ENCODE peak calls at places on chromosomes 3 and 15, in four cellular contexts. V is CD4-positive, alpha-beta T cell; W is T-helper 2 cell; E is EL. S is an unnamed sample.

GRCh38 chr3:72567474-72567873 is 280.8 kb downstream of the SHQ1 start:
- DNase-seq in E (no peak), V (no peak), W (no peak), S (no peak)

GRCh38 chr3:185943363-185944106 is 5.7 kb upstream of the TRA2B start:
- DNase-seq in E (peak), V (peak), W (peak), S (peak)

GRCh38 chr15:40847225-40847961 is 3.5 kb downstream of the SPINT1 start:
- DNase-seq in V (no peak), E (peak), W (no peak), S (peak)

GRCh38 chr3:97823503-97824004 is 1.7 kb downstream of the CRYBG3 start:
- DNase-seq in W (no peak), V (no peak), E (peak), S (no peak)

GRCh38 chr3:33401781-33402180 is 38.4 kb downstream of the UBP1 start:
- DNase-seq in V (no peak), E (peak), W (no peak), S (no peak)

GRCh38 chr3:114155370-114155821 is 23.5 kb downstream of the DRD3 start:
- DNase-seq in E (peak), W (peak), V (no peak), S (no peak)

GRCh38 chr3:42503251-42503924 is 945 bp downstream of the VIPR1 start:
- DNase-seq in V (peak), W (no peak), E (no peak), S (no peak)

GRCh38 chr3:122975163-122975923 is 52.2 kb downstream of the SEMA5B start:
- DNase-seq in W (peak), V (no peak), E (peak), S (no peak)

GRCh38 chr15:39188930-39189329 is 391.9 kb upstream of the THBS1 start:
- DNase-seq in V (no peak), W (no peak), E (peak), S (no peak)

GRCh38 chr3:15055019-15055557 is 10.0 kb downstream of the MRPS25 start:
- DNase-seq in W (peak), V (no peak), E (peak), S (no peak)

GRCh38 chr3:87435926-87436630 is 159.7 kb upstream of the POU1F1 start:
- DNase-seq in W (no peak), V (no peak), E (no peak), S (no peak)

GRCh38 chr15:89335289-89336041 is 841 bp upstream of the POLG start:
- DNase-seq in W (peak), E (no peak), V (peak), S (no peak)

GRCh38 chr3:52153389-52154096 is 680 bp downstream of the POC1A start:
- DNase-seq in E (peak), V (no peak), W (peak), S (no peak)

GRCh38 chr15:55993111-55993803 is at the start of gene NEDD4:
- DNase-seq in W (peak), E (peak), V (peak), S (peak)

GRCh38 chr3:53232641-53233377 is 23.0 kb downstream of the TKT start:
- DNase-seq in E (no peak), W (no peak), V (no peak), S (peak)

GRCh38 chr3:132225664-132226063 is 91.5 kb upstream of the ACP3 start:
- DNase-seq in E (no peak), V (no peak), W (no peak), S (no peak)

GRCh38 chr3:4038351-4038750 is 239.1 kb downstream of the LRRN1 start:
- DNase-seq in V (no peak), E (no peak), W (no peak), S (no peak)

GRCh38 chr3:131630812-131631211 is 128.0 kb upstream of the MRPL3 start:
- DNase-seq in W (no peak), E (peak), V (no peak), S (no peak)

GRCh38 chr15:75904241-75904631 is 558 bp downstream of the FBXO22 start:
- DNase-seq in W (peak), E (peak), V (no peak), S (peak)

GRCh38 chr3:195558602-195559001 is 15.5 kb upstream of the PPP1R2 start:
- DNase-seq in W (peak), V (no peak), E (no peak), S (no peak)

GRCh38 chr3:80227216-80227615 is 459.4 kb upstream of the ROBO1 start:
- DNase-seq in V (no peak), E (no peak), W (no peak), S (no peak)

GRCh38 chr3:59436164-59436958 is 386.5 kb upstream of the CFAP20DC start:
- DNase-seq in V (no peak), E (no peak), W (no peak), S (no peak)

GRCh38 chr15:58425834-58426233 is 6.0 kb upstream of the LIPC start:
- DNase-seq in V (no peak), E (no peak), W (no peak), S (no peak)

GRCh38 chr3:40173291-40173710 is 136.2 kb upstream of the EIF1B start:
- DNase-seq in W (no peak), E (no peak), V (no peak), S (no peak)

GRCh38 chr3:67654832-67655152 is 380 bp upstream of the SUCLG2 start:
- DNase-seq in E (no peak), W (no peak), V (no peak), S (no peak)

GRCh38 chr3:110727056-110727455 is 344.6 kb upstream of the NECTIN3 start:
- DNase-seq in V (no peak), W (no peak), E (no peak), S (no peak)

GRCh38 chr3:78894787-78895186 is 873.0 kb downstream of the ROBO1 start:
- DNase-seq in V (no peak), W (no peak), E (no peak), S (no peak)

GRCh38 chr15:59327942-59328341 is 44.7 kb downstream of the MYO1E start:
- DNase-seq in V (no peak), E (no peak), W (no peak), S (no peak)

GRCh38 chr3:126496894-126497850 is 20.4 kb downstream of the UROC1 start:
- DNase-seq in W (peak), E (no peak), V (no peak), S (peak)

GRCh38 chr3:170046269-170047132 is 8.7 kb downstream of the GPR160 start:
- DNase-seq in E (no peak), V (no peak), W (no peak), S (no peak)

GRCh38 chr3:54358327-54358726 is 236.0 kb downstream of the CACNA2D3 start:
- DNase-seq in E (no peak), V (no peak), W (no peak), S (no peak)

GRCh38 chr15:62506217-62506805 is 341.2 kb upstream of the C2CD4B start:
- DNase-seq in E (peak), V (no peak), W (no peak), S (no peak)

GRCh38 chr3:103169289-103169688 is 734.5 kb downstream of the ZPLD1 start:
- DNase-seq in W (no peak), E (no peak), V (no peak), S (no peak)

GRCh38 chr3:149494022-149494758 is 19.7 kb downstream of the TM4SF4 start:
- DNase-seq in V (no peak), W (peak), E (peak), S (peak)

GRCh38 chr15:42050484-42051255 is 29.8 kb upstream of the PLA2G4E start:
- DNase-seq in V (no peak), W (no peak), E (no peak), S (no peak)

GRCh38 chr15:60901647-60902046 is 327.5 kb downstream of the RORA start:
- DNase-seq in W (peak), V (no peak), E (no peak), S (no peak)

GRCh38 chr3:44000586-44000985 is 241.1 kb upstream of the TOPAZ1 start:
- DNase-seq in E (peak), V (no peak), W (no peak), S (no peak)

GRCh38 chr3:67329358-67329757 is 325.1 kb downstream of the SUCLG2 start:
- DNase-seq in W (peak), E (peak), V (no peak), S (no peak)

GRCh38 chr3:152148579-152148978 is 120.2 kb upstream of the MBNL1 start:
- DNase-seq in W (no peak), E (no peak), V (no peak), S (no peak)

S was measured in left lung.